ENCODE peak calls at places on chromosome 9, in nine cellular contexts. T, C, Z, F, N, A, H, R and J are unnamed samples.

GRCh38 chr9:136225366-136225747 is 20.3 kb downstream of the QSOX2 start:
- DNase-seq in T (no peak), C (no peak), Z (no peak), F (no peak), N (no peak), A (no peak), H (no peak), R (no peak), J (no peak)

GRCh38 chr9:136036050-136036449 is 59.0 kb downstream of the NACC2 start:
- DNase-seq in T (no peak), C (no peak), Z (no peak), F (no peak), N (peak), A (no peak), H (no peak), R (no peak), J (no peak)

GRCh38 chr9:106859957-106860715 is 2.8 kb upstream of the ZNF462 start:
- DNase-seq in T (peak), C (peak), Z (peak), F (peak), N (peak), A (no peak), H (peak), R (peak), J (no peak)

GRCh38 chr9:91006046-91006445 is 204.4 kb downstream of the SYK start:
- DNase-seq in T (no peak), C (no peak), Z (no peak), F (no peak), N (no peak), A (no peak), H (peak), R (no peak), J (no peak)

GRCh38 chr9:38687389-38687842 is 32.5 kb downstream of the FAM240B start:
- DNase-seq in T (no peak), C (peak), Z (peak), F (peak), N (peak), A (no peak), H (peak), R (no peak), J (no peak)

GRCh38 chr9:135478858-135479468 is 619 bp upstream of the PPP1R26 start:
- DNase-seq in T (no peak), C (peak), Z (no peak), F (peak), N (no peak), A (no peak), H (peak), R (peak), J (no peak)

GRCh38 chr9:113350937-113351336 is 1.6 kb downstream of the BSPRY start:
- DNase-seq in T (no peak), C (no peak), Z (no peak), F (no peak), N (no peak), A (no peak), H (no peak), R (no peak), J (no peak)

GRCh38 chr9:76810377-76810957 is 46.2 kb downstream of the PCA3 start:
- DNase-seq in T (no peak), C (peak), Z (no peak), F (peak), N (peak), A (no peak), H (peak), R (peak), J (peak)

GRCh38 chr9:589723-590122 is 251.8 kb upstream of the DMRT1 start:
- DNase-seq in T (no peak), C (no peak), Z (no peak), F (peak), N (peak), A (no peak), H (no peak), R (no peak), J (no peak)

GRCh38 chr9:88174324-88174723 is 36.0 kb upstream of the SPATA31C2 start:
- DNase-seq in T (no peak), C (no peak), Z (no peak), F (no peak), N (no peak), A (no peak), H (peak), R (no peak), J (no peak)
- TF ChIP-seq CTCF in T (no peak), C (no peak), Z (no peak), F (no peak), N (no peak), A (no peak), H (peak), R (no peak), J (no peak)

GRCh38 chr9:98255578-98256296 is at the start of gene TBC1D2:
- DNase-seq in T (peak), C (peak), Z (peak), F (peak), N (peak), A (peak), H (peak), R (peak), J (peak)
- TF ChIP-seq CTCF in T (peak), C (no peak), Z (peak), F (peak), N (peak), A (no peak), H (no peak), R (peak), J (peak)

GRCh38 chr9:32431196-32431595 is 46.8 kb downstream of the ACO1 start:
- DNase-seq in T (no peak), C (no peak), Z (no peak), F (peak), N (peak), A (no peak), H (no peak), R (no peak), J (no peak)

GRCh38 chr9:32431940-32432555 is 47.6 kb downstream of the ACO1 start:
- DNase-seq in T (no peak), C (peak), Z (peak), F (peak), N (peak), A (no peak), H (peak), R (peak), J (peak)

GRCh38 chr9:32430720-32431119 is 46.3 kb downstream of the ACO1 start:
- DNase-seq in T (no peak), C (no peak), Z (no peak), F (peak), N (peak), A (no peak), H (peak), R (no peak), J (peak)

DNA sequence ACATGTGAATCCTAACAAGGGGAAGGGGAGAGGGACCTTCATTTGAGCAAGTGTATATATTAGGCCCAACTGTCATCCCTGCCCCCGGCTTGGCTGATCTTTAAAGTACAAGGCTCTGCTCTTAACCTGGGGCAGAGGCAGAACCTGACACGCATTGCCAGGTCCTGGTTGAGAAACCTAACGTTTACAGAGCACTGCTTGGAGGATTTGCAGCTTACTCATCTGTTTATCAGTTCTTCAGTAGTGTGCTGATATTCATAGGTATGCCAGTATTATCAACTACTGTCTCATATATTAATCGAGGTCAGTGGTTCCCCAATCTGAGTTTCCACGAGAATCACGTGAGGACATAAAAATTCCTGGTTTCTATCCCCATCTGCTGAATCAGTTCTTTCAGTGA is 50.4 kb downstream of the ACO1 start:
- DNase-seq in T (no peak), C (no peak), Z (no peak), F (no peak), N (no peak), A (no peak), H (no peak), R (no peak), J (no peak)
- TF ChIP-seq CTCF in T (no peak), C (no peak), Z (no peak), F (no peak), N (no peak), A (no peak), H (no peak), R (no peak), J (no peak)

GRCh38 chr9:129481424-129481823 is 139.5 kb downstream of the C9orf50 start:
- DNase-seq in T (no peak), C (no peak), Z (no peak), F (no peak), N (no peak), A (no peak), H (no peak), R (no peak), J (no peak)
- TF ChIP-seq CTCF in T (no peak), C (no peak), Z (no peak), F (no peak), N (no peak), A (no peak), H (no peak), R (no peak), J (no peak)

GRCh38 chr9:83538890-83539238 is 663 bp upstream of the FRMD3 start:
- DNase-seq in T (no peak), C (no peak), Z (no peak), F (no peak), N (no peak), A (no peak), H (no peak), R (no peak), J (no peak)
- TF ChIP-seq CTCF in T (no peak), C (no peak), Z (no peak), F (no peak), N (no peak), A (no peak), H (no peak), R (no peak), J (no peak)